ENCODE peak calls at places on chromosomes 3 and 15, in ten cellular contexts. S, E, J, G, U, Y, M, Q, L and P are unnamed samples.

GRCh38 chr3:131912255-131912654 is 122.6 kb downstream of the CPNE4 start:
- DNase-seq in E (no peak), U (no peak), Y (no peak), G (no peak), S (no peak), L (no peak), M (no peak), Q (no peak), J (no peak), P (no peak)

GRCh38 chr15:89385596-89386242 is 51.1 kb upstream of the POLG start:
- DNase-seq in E (no peak), L (no peak), Q (no peak), M (peak; percentile 43), U (no peak), G (no peak), J (no peak), S (no peak), Y (no peak), P (no peak)

GRCh38 chr15:37291920-37292319 is 191.6 kb upstream of the MEIS2 start:
- DNase-seq in J (no peak), U (no peak), S (no peak), M (no peak), Y (no peak), L (no peak), Q (no peak), G (no peak), E (no peak), P (no peak)

GRCh38 chr3:134755821-134756220 is 39.2 kb upstream of the EPHB1 start:
- DNase-seq in E (no peak), S (no peak), L (no peak), Y (no peak), G (no peak), U (no peak), M (no peak), J (no peak), Q (no peak), P (no peak)

GRCh38 chr15:39969871-39970270 is 36.0 kb downstream of the EIF2AK4 start:
- DNase-seq in E (no peak), L (no peak), U (peak; percentile 61), M (peak; percentile 85), G (no peak), J (no peak), Y (no peak), S (peak; percentile 65), Q (no peak), P (no peak)

GRCh38 chr3:58203541-58203940 is 7.2 kb downstream of the DNASE1L3 start:
- DNase-seq in L (no peak), Y (no peak), G (no peak), Q (no peak), U (no peak), J (no peak), E (no peak), S (no peak), M (no peak), P (no peak)

GRCh38 chr3:32613183-32613582 is 42.5 kb upstream of the DYNC1LI1 start:
- DNase-seq in Y (no peak), L (no peak), M (no peak), G (no peak), Q (no peak), J (no peak), S (no peak), U (no peak), E (no peak), P (no peak)

GRCh38 chr3:156158656-156159295 is 38.4 kb downstream of the KCNAB1 start:
- DNase-seq in J (no peak), Y (no peak), Q (no peak), S (no peak), M (no peak), E (no peak), U (no peak), G (no peak), L (no peak), P (no peak)

GRCh38 chr3:162487138-162487537 is 990.5 kb downstream of the OTOL1 start:
- DNase-seq in S (no peak), E (no peak), J (no peak), Q (no peak), Y (no peak), L (no peak), G (no peak), M (no peak), U (no peak), P (no peak)

GRCh38 chr15:77830041-77830440 is 197.3 kb upstream of the LINGO1 start:
- DNase-seq in M (peak; percentile 76), G (no peak), U (no peak), J (no peak), S (no peak), E (no peak), Y (no peak), L (no peak), Q (no peak), P (peak; percentile 3)

GRCh38 chr3:15324335-15324734 is 8.1 kb downstream of the SH3BP5 start:
- DNase-seq in L (no peak), Q (no peak), J (no peak), M (no peak), Y (no peak), S (peak; percentile 55), E (no peak), G (no peak), U (peak; percentile 67), P (no peak)

GRCh38 chr15:88375234-88375926 is 91.8 kb downstream of the MRPL46 start:
- DNase-seq in S (no peak), L (no peak), Q (no peak), G (peak; percentile 3), E (no peak), U (no peak), Y (no peak), J (no peak), M (peak; percentile 53), P (no peak)

GRCh38 chr3:25870452-25870851 is 80.6 kb downstream of the OXSM start:
- DNase-seq in J (no peak), G (no peak), L (no peak), M (no peak), Y (no peak), S (no peak), U (no peak), Q (no peak), E (no peak), P (no peak)

GRCh38 chr15:26848498-26848897 is 18.4 kb upstream of the GABRA5 start:
- DNase-seq in J (no peak), U (no peak), G (no peak), Y (no peak), M (no peak), L (no peak), E (no peak), S (no peak), Q (no peak), P (no peak)

GRCh38 chr15:70101459-70102113 is 3.9 kb upstream of the TLE3 start:
- DNase-seq in L (peak; percentile 92), E (peak; percentile 68), S (peak; percentile 76), M (peak; percentile 49), Q (peak; percentile 94), G (peak; percentile 90), Y (no peak), U (peak; percentile 63), J (no peak), P (peak; percentile 72)

GRCh38 chr3:38510631-38511030 is 14.5 kb downstream of the EXOG start:
- DNase-seq in U (no peak), S (no peak), E (no peak), G (no peak), L (no peak), Q (no peak), J (no peak), Y (no peak), M (no peak), P (no peak)

GRCh38 chr3:38482951-38483350 is 13.2 kb upstream of the EXOG start:
- DNase-seq in Q (no peak), L (no peak), M (no peak), Y (no peak), E (no peak), S (no peak), J (no peak), G (no peak), U (no peak), P (no peak)

GRCh38 chr3:26102376-26103110 is 312.7 kb downstream of the OXSM start:
- DNase-seq in Q (no peak), J (no peak), Y (no peak), L (no peak), U (no peak), E (no peak), M (no peak), G (no peak), S (no peak), P (no peak)

GRCh38 chr3:129034650-129035049 is 25.9 kb upstream of the GP9 start:
- DNase-seq in E (no peak), J (no peak), S (no peak), M (no peak), L (no peak), G (no peak), U (no peak), Y (no peak), Q (no peak), P (peak; percentile 38)

GRCh38 chr15:29032229-29032625 is 146.5 kb downstream of the APBA2 start:
- DNase-seq in L (no peak), S (no peak), G (no peak), Q (no peak), E (no peak), J (no peak), U (no peak), Y (no peak), M (no peak), P (no peak)

GRCh38 chr3:15933439-15934144 is 135.8 kb upstream of the ANKRD28 start:
- DNase-seq in U (no peak), L (no peak), G (no peak), E (no peak), Y (no peak), Q (no peak), J (no peak), S (no peak), M (no peak), P (no peak)

GRCh38 chr3:11236588-11237461 is 35.4 kb upstream of the ATG7 start:
- DNase-seq in Y (peak; percentile 55), U (peak; percentile 80), J (peak; percentile 50), Q (peak; percentile 15), M (peak; percentile 69), L (peak; percentile 41), G (peak; percentile 79), S (peak; percentile 35), E (peak; percentile 75), P (peak; percentile 57)

GRCh38 chr3:36212291-36212690 is 168.0 kb upstream of the STAC start:
- DNase-seq in E (no peak), Q (no peak), U (no peak), G (no peak), J (no peak), M (no peak), Y (no peak), S (no peak), L (no peak), P (no peak)

GRCh38 chr3:129607391-129608068 is 1.1 kb upstream of the PLXND1 start:
- DNase-seq in L (no peak), M (no peak), Q (no peak), G (no peak), U (no peak), J (no peak), Y (no peak), E (no peak), S (peak; percentile 34), P (no peak)

GRCh38 chr15:67149859-67150824 is 84.7 kb downstream of the SMAD3 start:
- DNase-seq in Y (peak; percentile 11), J (no peak), G (peak; percentile 58), Q (no peak), E (peak; percentile 23), U (peak; percentile 62), M (peak; percentile 98), L (peak; percentile 16), S (peak; percentile 85), P (peak; percentile 39)

GRCh38 chr15:96053039-96054021 is 277.2 kb upstream of the NR2F2 start:
- DNase-seq in L (no peak), U (peak; percentile 75), J (peak; percentile 94), S (peak; percentile 77), E (peak; percentile 22), M (peak; percentile 19), Q (peak; percentile 7), G (peak; percentile 82), Y (no peak), P (peak; percentile 16)

GRCh38 chr15:101642361-101642760 is 9.8 kb downstream of the TM2D3 start:
- DNase-seq in J (no peak), M (no peak), S (no peak), U (no peak), E (no peak), Q (no peak), Y (no peak), G (no peak), L (peak; percentile 44), P (peak; percentile 52)